ENCODE peak calls at places on chromosomes 11 and 22, in seven cellular contexts. Z is heart right ventricle, I is Caco-2, E is aorta, J is iPS DF 6.9, U is Karpas-422, W is breast epithelium. F is an unnamed sample.

GRCh38 chr11:120337133-120337895 is 1.1 kb downstream of the ARHGEF12 start:
- DNase-seq in I (peak; percentile 54), Z (peak; percentile 44), E (peak; percentile 75), W (no peak), U (peak; percentile 49), J (no peak), F (peak; percentile 39)

GRCh38 chr11:70153133-70153727 is 49.9 kb upstream of the FADD start:
- DNase-seq in U (no peak), E (no peak), J (no peak), Z (no peak), I (no peak), W (no peak), F (no peak)

GRCh38 chr22:44357296-44357961 is 44.7 kb upstream of the SHISAL1 start:
- DNase-seq in U (no peak), E (peak; percentile 41), J (no peak), W (no peak), Z (no peak), I (no peak), F (no peak)

GRCh38 chr11:17683378-17684161 is 35.8 kb upstream of the MYOD1 start:
- DNase-seq in E (no peak), W (no peak), Z (no peak), U (no peak), J (no peak), I (no peak), F (peak; percentile 69)

GRCh38 chr11:76266269-76266668 is 60.0 kb upstream of the WNT11 start:
- DNase-seq in J (no peak), I (no peak), W (peak; percentile 28), E (no peak), Z (no peak), U (no peak), F (peak; percentile 67)

GRCh38 chr22:46377566-46378498 is 42.3 kb downstream of the TRMU start:
- DNase-seq in Z (peak; percentile 46), W (peak; percentile 37), E (no peak), U (no peak), J (no peak), I (peak; percentile 98), F (peak; percentile 18)

GRCh38 chr22:38219644-38220043 is 17.9 kb downstream of the MAFF start:
- DNase-seq in Z (no peak), W (no peak), I (no peak), J (no peak), E (no peak), U (no peak), F (no peak)

GRCh38 chr11:117814766-117815261 is 9.7 kb downstream of the FXYD2 start:
- DNase-seq in J (no peak), I (no peak), E (peak; percentile 85), U (peak; percentile 68), W (peak; percentile 62), Z (peak; percentile 66), F (no peak)

GRCh38 chr11:13269775-13270174 is 7.8 kb upstream of the BMAL1 start:
- DNase-seq in W (peak; percentile 41), I (no peak), E (no peak), J (no peak), U (no peak), Z (no peak), F (peak; percentile 67)

GRCh38 chr11:117345039-117345438 is 17.4 kb downstream of the CEP164 start:
- DNase-seq in U (no peak), J (no peak), E (no peak), W (no peak), I (no peak), Z (no peak), F (peak; percentile 38)

GRCh38 chr22:23804781-23805291 is 18.1 kb downstream of the SMARCB1 start:
- DNase-seq in U (peak; percentile 71), J (no peak), W (no peak), I (no peak), Z (no peak), E (peak; percentile 61), F (no peak)

GRCh38 chr22:23803001-23803819 is 16.4 kb downstream of the SMARCB1 start:
- DNase-seq in U (peak; percentile 88), W (no peak), Z (no peak), J (no peak), I (no peak), E (no peak), F (no peak)

GRCh38 chr22:23800297-23801237 is 13.8 kb downstream of the SMARCB1 start:
- DNase-seq in Z (no peak), I (no peak), J (no peak), W (no peak), U (peak; percentile 94), E (no peak), F (no peak)

GRCh38 chr22:23801886-23802377 is 15.2 kb downstream of the SMARCB1 start:
- DNase-seq in I (no peak), W (no peak), J (no peak), Z (no peak), U (no peak), E (no peak), F (no peak)

GRCh38 chr22:23801238-23801821 is 14.6 kb downstream of the SMARCB1 start:
- DNase-seq in U (peak; percentile 57), Z (no peak), W (no peak), I (no peak), J (no peak), E (no peak), F (no peak)
- H3K4me3 ChIP-seq in U (peak overlapping the region; percentile 65), Z (no peak overlapping the region), W (no peak overlapping the region), I (no peak overlapping the region), J (no peak overlapping the region), E (no peak overlapping the region), F (no peak overlapping the region)

DNA sequence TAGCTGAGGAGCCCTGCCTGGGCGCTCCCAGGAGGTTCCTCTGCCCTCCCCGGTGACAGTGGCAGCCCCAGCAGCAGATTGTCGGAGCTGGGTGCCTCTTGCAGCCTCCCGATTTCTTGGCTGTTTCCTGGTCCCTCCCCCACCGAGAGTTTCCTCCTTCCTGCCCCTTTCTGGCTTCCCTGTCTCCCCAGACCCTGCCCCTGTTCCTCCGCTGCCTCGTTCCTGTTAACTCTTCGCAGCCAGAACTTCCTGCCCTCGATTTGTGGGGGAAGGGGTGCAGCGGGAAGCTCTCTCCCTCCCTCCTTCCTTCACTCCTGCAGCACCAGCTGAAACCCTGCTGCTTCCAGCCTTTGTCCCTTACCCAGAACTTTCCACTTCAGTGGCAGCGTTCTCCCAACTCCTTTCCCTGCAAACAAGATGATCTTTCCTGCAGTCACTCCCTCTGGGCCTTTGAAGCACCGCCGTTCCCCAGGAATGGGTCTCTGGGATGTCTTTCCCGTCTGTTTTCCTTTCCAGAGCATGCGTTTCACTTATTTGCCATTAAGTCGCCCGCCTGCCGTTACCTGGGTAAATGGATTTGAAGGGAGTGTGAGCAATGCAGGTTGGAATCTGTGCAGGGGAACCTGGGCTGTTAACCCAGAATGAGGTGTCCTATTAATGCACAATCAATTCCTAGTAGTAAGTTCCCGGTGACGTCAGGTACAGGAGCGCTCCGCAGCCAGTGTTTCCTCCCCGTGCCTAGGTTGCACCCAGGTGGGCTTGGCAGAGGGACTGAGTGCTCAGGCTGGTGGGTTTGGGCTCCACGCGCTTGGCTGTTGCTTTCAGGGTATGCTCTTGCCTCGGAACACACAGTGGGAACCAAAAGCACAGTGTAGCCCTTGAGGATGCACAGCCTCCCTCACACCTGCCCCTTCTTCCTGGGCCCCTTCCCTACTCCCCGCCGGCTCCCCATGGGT is 4.3 kb downstream of the GRK2 start:
- DNase-seq in J (no peak), Z (peak; percentile 50), W (no peak), U (peak; percentile 88), I (no peak), E (peak; percentile 71), F (peak; percentile 45)
- H3K4me3 ChIP-seq in J (no peak overlapping the region), Z (peak overlapping the region; percentile 18), W (peak overlapping the region; percentile 21), U (peak overlapping the region; percentile 87), I (no peak overlapping the region), E (no peak overlapping the region), F (peak overlapping the region; percentile 17)

GRCh38 chr11:57713849-57714248 is 1.5 kb downstream of the TMX2 start:
- DNase-seq in E (no peak), W (no peak), U (no peak), J (no peak), Z (no peak), I (no peak), F (no peak)
- H3K4me3 ChIP-seq in E (peak overlapping the region; percentile 2), W (peak overlapping the region; percentile 99), U (peak overlapping the region; percentile 89), J (no peak overlapping the region), Z (peak overlapping the region; percentile 73), I (peak overlapping the region; percentile 91), F (peak overlapping the region; percentile 95)

GRCh38 chr11:61603667-61604066 is 22.8 kb upstream of the SYT7 start:
- DNase-seq in E (no peak), Z (no peak), I (no peak), J (no peak), W (no peak), U (no peak), F (no peak)
- H3K4me3 ChIP-seq in E (no peak overlapping the region), Z (no peak overlapping the region), I (no peak overlapping the region), J (no peak overlapping the region), W (no peak overlapping the region), U (no peak overlapping the region), F (no peak overlapping the region)

DNA sequence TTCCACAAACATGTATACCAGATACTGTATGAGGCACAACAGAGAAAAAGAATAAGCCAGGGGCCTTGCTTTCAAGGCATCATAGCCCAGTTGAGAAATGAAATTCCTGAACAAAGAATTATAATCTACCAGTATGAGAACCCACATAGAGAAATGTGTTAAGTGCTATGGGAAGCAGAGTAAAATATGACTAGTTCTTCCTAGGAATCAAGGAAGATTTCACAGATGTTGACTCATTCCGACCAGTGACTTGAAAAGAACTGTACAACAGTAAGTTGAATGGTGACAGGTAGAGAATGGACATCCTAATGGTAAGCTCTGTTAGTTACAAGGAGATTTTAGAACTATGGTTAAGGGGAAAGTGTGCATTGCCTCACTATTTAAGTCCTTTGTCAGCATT is 102.6 kb downstream of the TRIM44 start:
- DNase-seq in U (peak; percentile 24), I (no peak), Z (no peak), W (no peak), J (no peak), E (no peak), F (no peak)
- H3K4me3 ChIP-seq in U (no peak overlapping the region), I (no peak overlapping the region), Z (no peak overlapping the region), W (no peak overlapping the region), J (no peak overlapping the region), E (no peak overlapping the region), F (no peak overlapping the region)

GRCh38 chr11:2825261-2825885 is 60.2 kb downstream of the CDKN1C start:
- DNase-seq in E (peak; percentile 93), Z (peak; percentile 83), W (peak; percentile 93), I (no peak), U (no peak), J (no peak), F (peak; percentile 78)
- H3K4me3 ChIP-seq in E (no peak overlapping the region), Z (no peak overlapping the region), W (peak overlapping the region; percentile 36), I (no peak overlapping the region), U (no peak overlapping the region), J (no peak overlapping the region), F (no peak overlapping the region)

F was measured in cardiac fibroblast.